ENCODE peak calls at places on chromosomes 1 and 21, in four cellular contexts. E, A, Y and I are unnamed samples.

GRCh38 chr1:6030144-6030543 is 15.5 kb upstream of the KCNAB2 start:
- DNase-seq in E (no peak), A (no peak), Y (no peak), I (no peak)

GRCh38 chr1:24929876-24930702 is at the start of gene RUNX3:
- DNase-seq in E (peak), A (peak), Y (peak), I (peak)

GRCh38 chr1:232084584-232085223 is 458.1 kb downstream of the DISC1 start:
- DNase-seq in E (no peak), A (no peak), Y (no peak), I (no peak)

GRCh38 chr1:202575906-202576653 is 134.2 kb downstream of the SYT2 start:
- DNase-seq in E (no peak), A (no peak), Y (no peak), I (no peak)

GRCh38 chr1:208047476-208047934 is 136.6 kb upstream of the CD34 start:
- DNase-seq in E (no peak), A (no peak), Y (no peak), I (no peak)

GRCh38 chr1:50562106-50562505 is 138.9 kb upstream of the DMRTA2 start:
- DNase-seq in E (no peak), A (no peak), Y (no peak), I (no peak)

GRCh38 chr1:75579046-75579445 is 31.9 kb downstream of the SLC44A5 start:
- DNase-seq in E (no peak), A (no peak), Y (no peak), I (no peak)

GRCh38 chr1:18681423-18681835 is 50.8 kb downstream of the PAX7 start:
- DNase-seq in E (peak), A (no peak), Y (no peak), I (no peak)

GRCh38 chr1:113140588-113141446 is 67.8 kb downstream of the LRIG2 start:
- DNase-seq in E (peak), A (peak), Y (peak), I (peak)

GRCh38 chr1:65596768-65597167 is 176.3 kb downstream of the LEPR start:
- DNase-seq in E (no peak), A (no peak), Y (no peak), I (no peak)

GRCh38 chr21:40355076-40355475 is 487.8 kb downstream of the PCP4 start:
- DNase-seq in E (no peak), A (no peak), Y (no peak), I (no peak)

GRCh38 chr1:10685851-10686403 is 110.5 kb downstream of the CASZ1 start:
- DNase-seq in E (no peak), A (no peak), Y (no peak), I (no peak)

GRCh38 chr1:17432412-17432811 is 7.1 kb downstream of the RCC2 start:
- DNase-seq in E (no peak), A (no peak), Y (no peak), I (no peak)

GRCh38 chr1:52842643-52843310 is at the start of gene ZYG11A:
- DNase-seq in E (peak), A (peak), Y (peak), I (peak)

GRCh38 chr21:44946254-44947041 is 6.6 kb downstream of the SLX9 start:
- DNase-seq in E (no peak), A (no peak), Y (no peak), I (no peak)

GRCh38 chr1:191643060-191643459 is 515.2 kb upstream of the RGS18 start:
- DNase-seq in E (no peak), A (no peak), Y (no peak), I (no peak)

GRCh38 chr1:163056832-163057231 is 12.3 kb upstream of the RGS4 start:
- DNase-seq in E (peak), A (no peak), Y (peak), I (no peak)

GRCh38 chr1:184461321-184461720 is 74.5 kb downstream of the C1orf21 start:
- DNase-seq in E (no peak), A (no peak), Y (no peak), I (no peak)

GRCh38 chr1:51930329-51930728 is 51.8 kb upstream of the NRDC start:
- DNase-seq in E (no peak), A (no peak), Y (no peak), I (no peak)

GRCh38 chr1:91406773-91407389 is 2.2 kb upstream of the HFM1 start:
- DNase-seq in E (no peak), A (no peak), Y (no peak), I (no peak)

GRCh38 chr1:37954316-37954971 is 7.6 kb upstream of the INPP5B start:
- DNase-seq in E (peak), A (no peak), Y (no peak), I (no peak)

GRCh38 chr1:35554261-35555211 is 2.7 kb downstream of the KIAA0319L start:
- DNase-seq in E (peak), A (no peak), Y (no peak), I (no peak)

GRCh38 chr1:180927348-180927747 is 14.7 kb downstream of the KIAA1614 start:
- DNase-seq in E (peak), A (no peak), Y (no peak), I (no peak)

GRCh38 chr21:17783816-17784598 is 35.1 kb downstream of the C21orf91 start:
- DNase-seq in E (no peak), A (no peak), Y (no peak), I (no peak)

GRCh38 chr1:46065405-46065804 is 67.0 kb downstream of the PIK3R3 start:
- DNase-seq in E (no peak), A (no peak), Y (no peak), I (no peak)

GRCh38 chr21:42580076-42580792 is 66.6 kb downstream of the SLC37A1 start:
- DNase-seq in E (no peak), A (no peak), Y (no peak), I (no peak)

GRCh38 chr21:46054031-46054430 is 43.9 kb upstream of the COL6A2 start:
- DNase-seq in E (no peak), A (no peak), Y (no peak), I (no peak)

GRCh38 chr1:161182214-161182613 is 4.9 kb upstream of the B4GALT3 start:
- DNase-seq in E (no peak), A (peak), Y (no peak), I (peak)

GRCh38 chr1:162561616-162562451 is at the start of gene UAP1:
- DNase-seq in E (peak), A (no peak), Y (no peak), I (no peak)

GRCh38 chr21:41141031-41141457 is 26.9 kb upstream of the BACE2 start:
- DNase-seq in E (no peak), A (no peak), Y (no peak), I (no peak)

GRCh38 chr21:43827015-43827611 is 37.7 kb downstream of the RRP1 start:
- DNase-seq in E (no peak), A (no peak), Y (no peak), I (no peak)

GRCh38 chr1:91731815-91732214 is 154.1 kb downstream of the TGFBR3 start:
- DNase-seq in E (no peak), A (peak), Y (no peak), I (peak)

GRCh38 chr1:183977717-183978116 is 59.8 kb downstream of the COLGALT2 start:
- DNase-seq in E (no peak), A (no peak), Y (no peak), I (no peak)

GRCh38 chr1:21437341-21437640 is 2.6 kb upstream of the NBPF3 start:
- DNase-seq in E (no peak), A (no peak), Y (no peak), I (no peak)